ENCODE peak calls at places on chromosomes 11 and 22, in nine cellular contexts. One of them, this sample, is unnamed.
A peak's percentile ranks its signal among the peaks of the same experiment; 100 is the strongest.

GRCh38 chr11:74696932-74697687 is 34.1 kb downstream of the CHRDL2 start:
- DNase-seq in bronchial epithelial cell: peak; percentile 77
- DNase-seq in cardiac fibroblast: peak; percentile 98
- DNase-seq in endothelial cell of umbilical vein: peak; percentile 73
- DNase-seq in Calu3: no peak
- DNase-seq in fibroblast of mammary gland: peak; percentile 93
- DNase-seq in tibial artery: peak; percentile 80
- DNase-seq in foreskin fibroblast: peak; percentile 81
- DNase-seq in neural progenitor cell: peak; percentile 11
- DNase-seq in this sample: no peak

GRCh38 chr11:57311109-57311936 is 13.4 kb downstream of the TNKS1BP1 start:
- DNase-seq in tibial artery: peak; percentile 97
- DNase-seq in cardiac fibroblast: peak; percentile 99
- DNase-seq in foreskin fibroblast: peak; percentile 98
- DNase-seq in bronchial epithelial cell: peak; percentile 92
- DNase-seq in neural progenitor cell: peak; percentile 91
- DNase-seq in endothelial cell of umbilical vein: peak; percentile 96
- DNase-seq in fibroblast of mammary gland: peak; percentile 98
- DNase-seq in Calu3: peak; percentile 95
- DNase-seq in this sample: peak; percentile 93

GRCh38 chr11:41461057-41461681 is 1.7 kb upstream of the LRRC4C start:
- DNase-seq in neural progenitor cell: peak; percentile 26
- DNase-seq in foreskin fibroblast: no peak
- DNase-seq in cardiac fibroblast: peak; percentile 22
- DNase-seq in Calu3: no peak
- DNase-seq in endothelial cell of umbilical vein: peak; percentile 16
- DNase-seq in tibial artery: no peak
- DNase-seq in fibroblast of mammary gland: peak; percentile 6
- DNase-seq in bronchial epithelial cell: peak; percentile 29
- DNase-seq in this sample: no peak

GRCh38 chr11:10550503-10550902 is 9.5 kb upstream of the RNF141 start:
- DNase-seq in Calu3: no peak
- DNase-seq in fibroblast of mammary gland: peak; percentile 68
- DNase-seq in foreskin fibroblast: peak; percentile 57
- DNase-seq in tibial artery: no peak
- DNase-seq in endothelial cell of umbilical vein: peak; percentile 39
- DNase-seq in bronchial epithelial cell: peak; percentile 71
- DNase-seq in neural progenitor cell: no peak
- DNase-seq in cardiac fibroblast: peak; percentile 38
- DNase-seq in this sample: no peak

GRCh38 chr11:86637976-86638375 is 34.4 kb downstream of the ME3 start:
- DNase-seq in tibial artery: no peak
- DNase-seq in fibroblast of mammary gland: peak; percentile 56
- DNase-seq in endothelial cell of umbilical vein: no peak
- DNase-seq in foreskin fibroblast: peak; percentile 43
- DNase-seq in Calu3: no peak
- DNase-seq in bronchial epithelial cell: no peak
- DNase-seq in neural progenitor cell: no peak
- DNase-seq in cardiac fibroblast: no peak
- DNase-seq in this sample: no peak

GRCh38 chr11:131195801-131196517 is 174.5 kb upstream of the NTM start:
- DNase-seq in foreskin fibroblast: no peak
- DNase-seq in bronchial epithelial cell: peak; percentile 67
- DNase-seq in endothelial cell of umbilical vein: no peak
- DNase-seq in Calu3: no peak
- DNase-seq in neural progenitor cell: no peak
- DNase-seq in tibial artery: no peak
- DNase-seq in cardiac fibroblast: peak; percentile 56
- DNase-seq in fibroblast of mammary gland: peak; percentile 17
- DNase-seq in this sample: no peak

GRCh38 chr11:34360056-34360455 is 2.2 kb upstream of the ABTB2 start:
- DNase-seq in bronchial epithelial cell: no peak
- DNase-seq in neural progenitor cell: no peak
- DNase-seq in endothelial cell of umbilical vein: no peak
- DNase-seq in fibroblast of mammary gland: no peak
- DNase-seq in cardiac fibroblast: no peak
- DNase-seq in Calu3: no peak
- DNase-seq in tibial artery: no peak
- DNase-seq in foreskin fibroblast: no peak
- DNase-seq in this sample: no peak

GRCh38 chr11:1228921-1229451 is 6.1 kb downstream of the MUC5B start:
- DNase-seq in endothelial cell of umbilical vein: no peak
- DNase-seq in tibial artery: no peak
- DNase-seq in neural progenitor cell: no peak
- DNase-seq in Calu3: no peak
- DNase-seq in cardiac fibroblast: no peak
- DNase-seq in fibroblast of mammary gland: no peak
- DNase-seq in foreskin fibroblast: no peak
- DNase-seq in bronchial epithelial cell: no peak
- DNase-seq in this sample: no peak

GRCh38 chr11:105673089-105673488 is 63.2 kb downstream of the GRIA4 start:
- DNase-seq in neural progenitor cell: peak; percentile 87
- DNase-seq in fibroblast of mammary gland: peak; percentile 40
- DNase-seq in endothelial cell of umbilical vein: peak; percentile 54
- DNase-seq in tibial artery: no peak
- DNase-seq in cardiac fibroblast: peak; percentile 59
- DNase-seq in bronchial epithelial cell: peak; percentile 39
- DNase-seq in foreskin fibroblast: peak; percentile 29
- DNase-seq in Calu3: peak; percentile 15
- DNase-seq in this sample: no peak

GRCh38 chr11:73784080-73784634 is 3.5 kb upstream of the MRPL48 start:
- DNase-seq in foreskin fibroblast: no peak
- DNase-seq in neural progenitor cell: no peak
- DNase-seq in tibial artery: no peak
- DNase-seq in fibroblast of mammary gland: no peak
- DNase-seq in endothelial cell of umbilical vein: no peak
- DNase-seq in Calu3: peak; percentile 43
- DNase-seq in cardiac fibroblast: no peak
- DNase-seq in bronchial epithelial cell: peak; percentile 25
- DNase-seq in this sample: no peak

GRCh38 chr11:30830666-30831065 is 244.5 kb upstream of the MPPED2 start:
- DNase-seq in foreskin fibroblast: no peak
- DNase-seq in fibroblast of mammary gland: no peak
- DNase-seq in bronchial epithelial cell: no peak
- DNase-seq in tibial artery: no peak
- DNase-seq in endothelial cell of umbilical vein: no peak
- DNase-seq in Calu3: no peak
- DNase-seq in cardiac fibroblast: no peak
- DNase-seq in neural progenitor cell: no peak
- DNase-seq in this sample: no peak

GRCh38 chr11:14907411-14908213 is 15.6 kb upstream of the CYP2R1 start:
- DNase-seq in bronchial epithelial cell: no peak
- DNase-seq in foreskin fibroblast: peak; percentile 16
- DNase-seq in tibial artery: peak; percentile 78
- DNase-seq in endothelial cell of umbilical vein: peak; percentile 42
- DNase-seq in neural progenitor cell: peak; percentile 82
- DNase-seq in fibroblast of mammary gland: peak; percentile 43
- DNase-seq in cardiac fibroblast: peak; percentile 56
- DNase-seq in Calu3: peak; percentile 82
- DNase-seq in this sample: peak; percentile 28

GRCh38 chr11:14906614-14907392 is 14.8 kb upstream of the CYP2R1 start:
- DNase-seq in fibroblast of mammary gland: no peak
- DNase-seq in foreskin fibroblast: no peak
- DNase-seq in cardiac fibroblast: no peak
- DNase-seq in tibial artery: no peak
- DNase-seq in Calu3: no peak
- DNase-seq in bronchial epithelial cell: no peak
- DNase-seq in endothelial cell of umbilical vein: no peak
- DNase-seq in neural progenitor cell: no peak
- DNase-seq in this sample: peak; percentile 20

GRCh38 chr11:14905104-14906033 is 13.3 kb upstream of the CYP2R1 start:
- DNase-seq in foreskin fibroblast: peak; percentile 9
- DNase-seq in neural progenitor cell: peak; percentile 67
- DNase-seq in fibroblast of mammary gland: peak; percentile 23
- DNase-seq in endothelial cell of umbilical vein: peak; percentile 44
- DNase-seq in Calu3: no peak
- DNase-seq in bronchial epithelial cell: no peak
- DNase-seq in cardiac fibroblast: peak; percentile 47
- DNase-seq in tibial artery: peak; percentile 25
- DNase-seq in this sample: peak; percentile 80

GRCh38 chr11:14904745-14905103 is 12.7 kb upstream of the CYP2R1 start:
- DNase-seq in bronchial epithelial cell: no peak
- DNase-seq in Calu3: peak; percentile 62
- DNase-seq in fibroblast of mammary gland: peak; percentile 57
- DNase-seq in neural progenitor cell: peak; percentile 77
- DNase-seq in endothelial cell of umbilical vein: peak; percentile 43
- DNase-seq in tibial artery: peak; percentile 64
- DNase-seq in cardiac fibroblast: peak; percentile 76
- DNase-seq in foreskin fibroblast: peak; percentile 47
- DNase-seq in this sample: peak; percentile 78

DNA sequence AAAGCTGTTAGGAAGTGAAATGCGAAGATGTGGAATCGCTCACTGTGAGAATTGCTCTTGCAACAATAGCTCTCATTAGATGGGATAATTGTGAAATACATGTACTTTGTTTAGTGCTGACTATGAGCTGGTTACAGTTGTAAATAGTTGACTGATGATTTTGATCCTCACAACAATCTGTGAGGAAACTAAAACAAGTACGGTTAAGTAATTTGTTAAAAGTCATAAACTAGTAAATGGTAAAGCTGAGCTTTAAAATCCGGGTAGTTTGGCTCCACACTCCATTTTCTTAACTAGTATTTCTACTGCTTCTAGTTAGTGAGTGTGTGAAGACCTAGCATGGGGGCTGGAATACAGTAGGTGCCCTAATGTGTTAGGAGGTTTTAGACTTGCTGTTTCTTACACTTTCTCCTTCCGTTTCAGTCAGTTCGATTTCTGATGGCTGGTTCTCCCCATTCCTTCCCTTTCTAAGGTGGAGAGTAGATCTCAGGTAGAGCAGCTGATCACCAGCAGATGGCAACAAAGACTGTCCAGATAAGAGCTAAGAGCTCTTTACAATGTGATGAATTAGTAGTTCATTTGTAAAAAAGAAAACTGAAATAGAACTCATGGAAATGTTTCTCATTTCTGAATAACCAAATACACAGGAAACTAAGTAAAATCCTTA is 16.3 kb upstream of the CYP2R1 start:
- DNase-seq in neural progenitor cell: peak; percentile 61
- DNase-seq in fibroblast of mammary gland: peak; percentile 47
- DNase-seq in endothelial cell of umbilical vein: peak; percentile 36
- DNase-seq in Calu3: no peak
- DNase-seq in tibial artery: no peak
- DNase-seq in foreskin fibroblast: peak; percentile 33
- DNase-seq in bronchial epithelial cell: peak; percentile 53
- DNase-seq in cardiac fibroblast: peak; percentile 62
- DNase-seq in this sample: peak; percentile 32
- TF ChIP-seq CTCF in neural progenitor cell: peak; percentile 76
- TF ChIP-seq CTCF in fibroblast of mammary gland: peak; percentile 67
- TF ChIP-seq CTCF in endothelial cell of umbilical vein: peak; percentile 40
- TF ChIP-seq CTCF in Calu3: peak; percentile 58
- TF ChIP-seq CTCF in tibial artery: peak; percentile 41
- TF ChIP-seq CTCF in foreskin fibroblast: peak; percentile 75
- TF ChIP-seq CTCF in bronchial epithelial cell: peak; percentile 62
- TF ChIP-seq CTCF in cardiac fibroblast: peak; percentile 66
- TF ChIP-seq CTCF in this sample: peak; percentile 50

DNA sequence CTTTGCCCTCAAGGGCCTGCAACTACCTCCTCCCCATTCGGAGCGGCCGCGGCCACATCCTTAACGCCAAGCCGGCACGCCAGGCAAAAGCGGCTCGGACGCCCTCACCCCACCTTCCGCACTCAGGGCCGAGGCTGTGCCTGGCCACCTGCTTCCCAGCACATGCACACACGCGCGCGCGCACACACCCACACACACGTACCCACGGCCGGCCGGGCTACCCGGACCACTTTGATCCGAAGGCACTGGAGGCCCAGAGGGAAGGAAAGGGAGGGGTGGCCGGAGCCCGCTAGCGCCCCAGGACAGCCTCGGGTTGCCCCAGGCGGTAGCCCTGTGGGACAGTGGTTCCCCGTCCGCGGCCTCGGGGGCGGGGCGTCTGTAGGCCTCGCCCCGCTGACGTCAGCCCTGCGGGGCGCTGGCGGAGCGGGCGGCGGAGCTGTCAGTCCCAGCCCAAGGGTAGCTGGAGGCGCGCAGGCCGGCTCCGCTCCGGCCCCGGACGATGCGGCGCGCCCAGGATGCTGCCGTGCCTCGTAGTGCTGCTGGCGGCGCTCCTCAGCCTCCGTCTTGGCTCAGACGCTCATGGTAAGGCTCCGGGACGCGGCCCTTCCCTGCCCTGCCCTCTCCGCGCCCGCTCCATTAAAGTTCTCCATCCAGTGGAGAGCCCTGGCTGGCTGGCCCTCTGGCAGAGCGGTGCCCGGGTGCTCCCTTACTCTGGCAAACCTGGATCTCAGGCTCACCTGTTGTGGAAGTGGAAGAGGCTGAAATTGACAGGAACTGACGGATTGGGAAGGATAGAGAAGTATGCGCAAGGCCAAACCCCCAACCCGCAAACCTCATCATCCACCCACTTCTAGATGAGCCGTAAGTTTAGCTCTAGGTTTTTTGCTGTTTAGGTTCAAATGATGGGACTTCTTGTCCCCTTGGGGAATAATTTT is at the start of gene IL10RA:
- DNase-seq in neural progenitor cell: peak; percentile 94
- DNase-seq in fibroblast of mammary gland: peak; percentile 43
- DNase-seq in tibial artery: peak; percentile 74
- DNase-seq in cardiac fibroblast: peak; percentile 42
- DNase-seq in endothelial cell of umbilical vein: peak; percentile 78
- DNase-seq in bronchial epithelial cell: peak; percentile 37
- DNase-seq in Calu3: peak; percentile 79
- DNase-seq in foreskin fibroblast: peak; percentile 53
- DNase-seq in this sample: peak; percentile 97
- TF ChIP-seq CTCF in neural progenitor cell: no peak
- TF ChIP-seq CTCF in fibroblast of mammary gland: no peak
- TF ChIP-seq CTCF in tibial artery: no peak
- TF ChIP-seq CTCF in cardiac fibroblast: no peak
- TF ChIP-seq CTCF in endothelial cell of umbilical vein: no peak
- TF ChIP-seq CTCF in bronchial epithelial cell: no peak
- TF ChIP-seq CTCF in Calu3: no peak
- TF ChIP-seq CTCF in foreskin fibroblast: no peak
- TF ChIP-seq CTCF in this sample: no peak

GRCh38 chr22:46052801-46053562 is 76.0 kb upstream of the WNT7B start:
- DNase-seq in tibial artery: peak; percentile 55
- DNase-seq in Calu3: peak; percentile 52
- DNase-seq in bronchial epithelial cell: no peak
- DNase-seq in neural progenitor cell: no peak
- DNase-seq in cardiac fibroblast: peak; percentile 58
- DNase-seq in fibroblast of mammary gland: peak; percentile 49
- DNase-seq in endothelial cell of umbilical vein: peak; percentile 58
- DNase-seq in foreskin fibroblast: no peak
- DNase-seq in this sample: no peak
- TF ChIP-seq CTCF in tibial artery: no peak
- TF ChIP-seq CTCF in Calu3: no peak
- TF ChIP-seq CTCF in bronchial epithelial cell: no peak
- TF ChIP-seq CTCF in neural progenitor cell: no peak
- TF ChIP-seq CTCF in cardiac fibroblast: no peak
- TF ChIP-seq CTCF in fibroblast of mammary gland: no peak
- TF ChIP-seq CTCF in endothelial cell of umbilical vein: no peak
- TF ChIP-seq CTCF in foreskin fibroblast: no peak
- TF ChIP-seq CTCF in this sample: no peak

DNA sequence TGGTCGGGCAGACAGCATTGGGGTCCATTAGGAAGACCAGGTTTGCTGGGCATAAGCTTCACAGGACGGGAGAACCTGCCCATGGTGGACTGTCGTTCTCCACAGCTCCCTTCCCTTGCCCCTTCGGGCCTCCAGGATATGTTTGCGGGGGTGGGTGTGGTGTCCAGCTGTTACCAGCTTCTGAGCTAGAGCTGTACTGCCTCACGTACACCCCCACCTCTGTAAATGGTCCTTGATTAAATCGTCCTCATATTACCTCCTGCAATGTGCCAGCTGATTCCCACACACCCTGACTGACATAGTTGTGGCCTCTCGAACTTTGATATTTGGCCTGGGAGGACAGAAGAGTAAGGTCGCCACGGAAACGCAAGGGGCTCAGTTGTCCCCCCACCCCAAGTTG is 16.2 kb upstream of the BCR start:
- DNase-seq in foreskin fibroblast: no peak
- DNase-seq in bronchial epithelial cell: no peak
- DNase-seq in Calu3: no peak
- DNase-seq in tibial artery: no peak
- DNase-seq in fibroblast of mammary gland: no peak
- DNase-seq in endothelial cell of umbilical vein: no peak
- DNase-seq in cardiac fibroblast: no peak
- DNase-seq in neural progenitor cell: no peak
- DNase-seq in this sample: no peak
- TF ChIP-seq CTCF in foreskin fibroblast: no peak
- TF ChIP-seq CTCF in bronchial epithelial cell: no peak
- TF ChIP-seq CTCF in Calu3: no peak
- TF ChIP-seq CTCF in tibial artery: no peak
- TF ChIP-seq CTCF in fibroblast of mammary gland: no peak
- TF ChIP-seq CTCF in endothelial cell of umbilical vein: no peak
- TF ChIP-seq CTCF in cardiac fibroblast: no peak
- TF ChIP-seq CTCF in neural progenitor cell: no peak
- TF ChIP-seq CTCF in this sample: no peak

This sample was measured in GM13976.